ENCODE peak calls at places on chromosomes 6 and 20, in seven cellular contexts. W is pancreas, P is mucosa of descending colon, X is left lung, G is GM20000, C is adrenal gland, O is A673. R is an unnamed sample.

GRCh38 chr6:3355358-3356055 is 96.8 kb downstream of the PSMG4 start:
- DNase-seq in W (no peak), P (peak), X (no peak), G (no peak), C (peak), O (no peak), R (no peak)

GRCh38 chr20:36792422-36792821 is 18.9 kb upstream of the DSN1 start:
- DNase-seq in W (peak), P (peak), X (no peak), G (peak), C (no peak), O (peak), R (no peak)

GRCh38 chr6:33217246-33217645 is 8.9 kb downstream of the RING1 start:
- DNase-seq in W (no peak), P (no peak), X (no peak), G (peak), C (no peak), O (no peak), R (no peak)

GRCh38 chr6:167274270-167274669 is 16.8 kb upstream of the UNC93A start:
- DNase-seq in W (no peak), P (no peak), X (no peak), G (no peak), C (no peak), O (no peak), R (no peak)

GRCh38 chr6:139230421-139230840 is 61.4 kb downstream of the TXLNB start:
- DNase-seq in W (no peak), P (no peak), X (no peak), G (no peak), C (no peak), O (peak), R (no peak)

GRCh38 chr6:43823879-43824740 is 54.1 kb downstream of the VEGFA start:
- DNase-seq in W (peak), P (peak), X (peak), G (peak), C (no peak), O (peak), R (no peak)

GRCh38 chr20:39879296-39879695 is 809.7 kb downstream of the MAFB start:
- DNase-seq in W (no peak), P (no peak), X (no peak), G (no peak), C (no peak), O (no peak), R (no peak)

GRCh38 chr20:11553603-11554002 is 364.1 kb upstream of the BTBD3 start:
- DNase-seq in W (no peak), P (no peak), X (no peak), G (no peak), C (no peak), O (peak), R (no peak)

GRCh38 chr20:64162239-64162621 is 2.0 kb upstream of the MYT1 start:
- DNase-seq in W (no peak), P (no peak), X (no peak), G (no peak), C (no peak), O (no peak), R (no peak)

GRCh38 chr6:14010275-14010674 is 85.5 kb downstream of the RNF182 start:
- DNase-seq in W (no peak), P (no peak), X (no peak), G (no peak), C (no peak), O (no peak), R (no peak)

GRCh38 chr6:140979642-140980091 is 1153.1 kb upstream of the GJE1 start:
- DNase-seq in W (peak), P (no peak), X (no peak), G (no peak), C (peak), O (no peak), R (no peak)

GRCh38 chr20:61719691-61720347 is 345.9 kb downstream of the TAF4 start:
- DNase-seq in W (no peak), P (no peak), X (no peak), G (no peak), C (no peak), O (no peak), R (peak)

GRCh38 chr20:22825076-22825475 is 210.0 kb upstream of the SSTR4 start:
- DNase-seq in W (no peak), P (no peak), X (no peak), G (no peak), C (no peak), O (no peak), R (no peak)

GRCh38 chr6:127340171-127340570 is 3.2 kb downstream of the ECHDC1 start:
- DNase-seq in W (no peak), P (no peak), X (no peak), G (no peak), C (no peak), O (no peak), R (no peak)

GRCh38 chr6:16524380-16524707 is 236.9 kb downstream of the ATXN1 start:
- DNase-seq in W (no peak), P (no peak), X (no peak), G (no peak), C (no peak), O (no peak), R (no peak)

GRCh38 chr20:34473262-34473883 is 42.8 kb upstream of the DYNLRB1 start:
- DNase-seq in W (no peak), P (peak), X (peak), G (peak), C (no peak), O (peak), R (no peak)

GRCh38 chr6:166009385-166010031 is 158.1 kb downstream of the TBXT start:
- DNase-seq in W (no peak), P (no peak), X (no peak), G (no peak), C (no peak), O (no peak), R (no peak)

GRCh38 chr6:44657201-44657824 is 269.8 kb downstream of the CDC5L start:
- DNase-seq in W (no peak), P (no peak), X (no peak), G (no peak), C (no peak), O (no peak), R (no peak)

GRCh38 chr20:51137461-51137860 is 114.6 kb upstream of the KCNG1 start:
- DNase-seq in W (no peak), P (no peak), X (no peak), G (no peak), C (no peak), O (no peak), R (no peak)

GRCh38 chr6:106609699-106610098 is 19.6 kb downstream of the RTN4IP1 start:
- DNase-seq in W (peak), P (peak), X (no peak), G (no peak), C (no peak), O (peak), R (no peak)

GRCh38 chr6:40330301-40330721 is 256.9 kb downstream of the LRFN2 start:
- DNase-seq in W (no peak), P (no peak), X (no peak), G (no peak), C (no peak), O (no peak), R (no peak)

GRCh38 chr6:26022737-26023136 is 60.1 kb downstream of the TRIM38 start:
- DNase-seq in W (no peak), P (no peak), X (no peak), G (no peak), C (no peak), O (no peak), R (no peak)

GRCh38 chr6:26020291-26020982 is 57.8 kb downstream of the TRIM38 start:
- DNase-seq in W (peak), P (peak), X (peak), G (peak), C (peak), O (peak), R (peak)

GRCh38 chr6:26022166-26022510 is 59.5 kb downstream of the TRIM38 start:
- DNase-seq in W (peak), P (peak), X (peak), G (peak), C (peak), O (peak), R (no peak)

GRCh38 chr6:26020983-26021349 is 58.4 kb downstream of the TRIM38 start:
- DNase-seq in W (peak), P (peak), X (peak), G (no peak), C (peak), O (no peak), R (no peak)

GRCh38 chr6:26021350-26022165 is 59.0 kb downstream of the TRIM38 start:
- DNase-seq in W (peak), P (peak), X (peak), G (peak), C (peak), O (peak), R (peak)
- TF ChIP-seq CTCF in W (no peak), P (no peak), X (no peak), G (no peak), C (no peak), O (no peak), R (no peak)

DNA sequence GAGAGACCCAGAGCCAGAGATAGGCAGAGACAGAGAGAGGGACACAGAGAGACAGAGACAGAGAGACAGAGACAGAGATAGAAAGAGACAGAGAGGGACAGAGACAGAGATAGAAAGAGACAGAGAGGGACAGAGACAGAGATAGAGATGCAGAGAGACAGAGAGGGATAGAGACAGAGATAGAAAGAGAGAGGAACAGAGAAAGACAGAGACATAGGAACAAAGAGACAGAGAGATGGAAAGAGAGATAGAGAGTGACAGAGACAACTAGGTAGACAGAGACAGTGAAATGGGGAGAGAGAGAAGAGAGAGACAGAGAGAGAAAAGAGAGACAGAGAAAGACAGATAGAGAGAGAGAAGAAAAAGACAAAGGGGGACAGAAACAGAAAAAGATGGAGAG is 165.4 kb upstream of the FOXQ1 start:
- DNase-seq in W (no peak), P (no peak), X (no peak), G (no peak), C (no peak), O (no peak), R (no peak)
- TF ChIP-seq CTCF in W (no peak), P (no peak), X (no peak), G (no peak), C (no peak), O (no peak), R (no peak)

DNA sequence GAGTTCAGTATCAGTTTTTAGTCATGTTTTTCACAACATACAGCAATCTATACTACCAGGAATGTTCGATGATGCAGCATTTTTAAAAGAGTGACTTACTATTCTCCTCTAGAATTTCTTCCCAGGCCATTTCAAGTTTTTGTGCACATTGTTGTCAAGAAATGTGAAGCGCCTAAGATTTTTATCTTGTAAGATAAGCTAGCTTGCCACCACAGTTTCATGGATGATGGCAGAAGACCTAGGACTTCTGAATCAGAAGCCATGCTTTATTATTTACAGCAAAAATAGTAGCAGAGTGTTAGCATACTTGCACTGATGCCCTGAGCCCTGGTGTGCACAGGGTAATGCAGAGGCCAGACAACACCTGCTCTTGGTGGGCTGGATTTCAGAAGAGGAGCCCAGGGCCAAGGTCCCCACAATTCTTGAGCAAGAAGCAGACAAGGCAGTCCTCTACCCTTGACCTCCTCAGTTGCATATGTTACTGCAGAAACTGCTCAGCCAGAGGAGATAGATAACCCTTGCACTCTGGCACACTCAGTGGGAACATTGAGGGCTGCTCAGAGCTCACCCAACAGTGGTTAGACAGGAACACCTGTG is 99.2 kb downstream of the QKI start:
- DNase-seq in W (peak), P (no peak), X (no peak), G (no peak), C (no peak), O (no peak), R (no peak)
- TF ChIP-seq CTCF in W (no peak), P (no peak), X (no peak), G (no peak), C (no peak), O (no peak), R (no peak)

GRCh38 chr20:15938847-15939246 is 634.4 kb downstream of the KIF16B start:
- DNase-seq in W (no peak), P (no peak), X (no peak), G (no peak), C (no peak), O (no peak), R (no peak)
- TF ChIP-seq CTCF in W (no peak), P (no peak), X (no peak), G (no peak), C (no peak), O (no peak), R (no peak)

GRCh38 chr20:58473818-58474425 is 41.3 kb downstream of the APCDD1L start:
- DNase-seq in W (no peak), P (no peak), X (no peak), G (no peak), C (no peak), O (no peak), R (no peak)

GRCh38 chr20:58471161-58471834 is 43.9 kb downstream of the APCDD1L start:
- DNase-seq in W (no peak), P (peak), X (no peak), G (no peak), C (peak), O (no peak), R (no peak)

GRCh38 chr20:58470336-58470978 is 44.7 kb downstream of the APCDD1L start:
- DNase-seq in W (no peak), P (no peak), X (no peak), G (no peak), C (no peak), O (no peak), R (no peak)

GRCh38 chr20:58472273-58473018 is 42.8 kb downstream of the APCDD1L start:
- DNase-seq in W (no peak), P (no peak), X (no peak), G (no peak), C (no peak), O (no peak), R (no peak)

GRCh38 chr20:58471835-58472164 is 43.4 kb downstream of the APCDD1L start:
- DNase-seq in W (no peak), P (no peak), X (no peak), G (no peak), C (no peak), O (no peak), R (no peak)
- TF ChIP-seq CTCF in W (no peak), P (no peak), X (no peak), G (no peak), C (no peak), O (no peak), R (no peak)

R was measured in natural killer cell.